ENCODE peak calls at places on chromosome 6, in four cellular contexts. One of them, this sample, is unnamed.

GRCh38 chr6:11043961-11044711 is at the start of gene ELOVL2:
- DNase-seq in sigmoid colon: no peak
- DNase-seq in kidney: no peak
- DNase-seq in spleen: no peak
- DNase-seq in this sample: no peak

GRCh38 chr6:4345543-4345942 is 210.2 kb upstream of the ECI2 start:
- DNase-seq in sigmoid colon: no peak
- DNase-seq in kidney: no peak
- DNase-seq in spleen: no peak
- DNase-seq in this sample: no peak

GRCh38 chr6:105692630-105693212 is 289.8 kb upstream of the PREP start:
- DNase-seq in sigmoid colon: no peak
- DNase-seq in kidney: no peak
- DNase-seq in spleen: no peak
- DNase-seq in this sample: no peak

GRCh38 chr6:143135797-143136561 is 75.3 kb downstream of the AIG1 start:
- DNase-seq in sigmoid colon: no peak
- DNase-seq in kidney: no peak
- DNase-seq in spleen: no peak
- DNase-seq in this sample: no peak

GRCh38 chr6:108441141-108441540 is 119.6 kb upstream of the FOXO3 start:
- DNase-seq in sigmoid colon: no peak
- DNase-seq in kidney: no peak
- DNase-seq in spleen: no peak
- DNase-seq in this sample: no peak

GRCh38 chr6:122696853-122697252 is 82.7 kb upstream of the FABP7 start:
- DNase-seq in sigmoid colon: no peak
- DNase-seq in kidney: no peak
- DNase-seq in spleen: no peak
- DNase-seq in this sample: no peak

GRCh38 chr6:118750143-118750542 is 98.8 kb upstream of the CEP85L start:
- DNase-seq in sigmoid colon: no peak
- DNase-seq in kidney: no peak
- DNase-seq in spleen: no peak
- DNase-seq in this sample: no peak

GRCh38 chr6:49366539-49366938 is 96.5 kb downstream of the MMUT start:
- DNase-seq in sigmoid colon: no peak
- DNase-seq in kidney: no peak
- DNase-seq in spleen: no peak
- DNase-seq in this sample: no peak

GRCh38 chr6:392441-393390 is 1.2 kb downstream of the IRF4 start:
- DNase-seq in sigmoid colon: no peak
- DNase-seq in kidney: peak; percentile 77
- DNase-seq in spleen: peak; percentile 86
- DNase-seq in this sample: no peak

GRCh38 chr6:32967151-32968091 is 973 bp upstream of the BRD2 start:
- DNase-seq in sigmoid colon: no peak
- DNase-seq in kidney: no peak
- DNase-seq in spleen: no peak
- DNase-seq in this sample: no peak

GRCh38 chr6:22544469-22544868 is 24.9 kb upstream of the HDGFL1 start:
- DNase-seq in sigmoid colon: no peak
- DNase-seq in kidney: no peak
- DNase-seq in spleen: no peak
- DNase-seq in this sample: no peak

GRCh38 chr6:64280569-64280968 is 645.0 kb downstream of the PHF3 start:
- DNase-seq in sigmoid colon: no peak
- DNase-seq in kidney: no peak
- DNase-seq in spleen: no peak
- DNase-seq in this sample: no peak

GRCh38 chr6:109204511-109204910 is 109.2 kb downstream of the CEP57L1 start:
- DNase-seq in sigmoid colon: no peak
- DNase-seq in kidney: no peak
- DNase-seq in spleen: no peak
- DNase-seq in this sample: no peak

GRCh38 chr6:116298273-116298672 is 18.5 kb upstream of the TSPYL1 start:
- DNase-seq in sigmoid colon: no peak
- DNase-seq in kidney: no peak
- DNase-seq in spleen: no peak
- DNase-seq in this sample: no peak

GRCh38 chr6:31308845-31309175 is 36.9 kb upstream of the HLA-C start:
- DNase-seq in sigmoid colon: no peak
- DNase-seq in kidney: no peak
- DNase-seq in spleen: no peak
- DNase-seq in this sample: no peak

GRCh38 chr6:80211295-80211694 is 104.8 kb downstream of the BCKDHB start:
- DNase-seq in sigmoid colon: no peak
- DNase-seq in kidney: no peak
- DNase-seq in spleen: no peak
- DNase-seq in this sample: no peak

GRCh38 chr6:87808005-87808757 is 106.1 kb upstream of the AKIRIN2 start:
- DNase-seq in sigmoid colon: no peak
- DNase-seq in kidney: no peak
- DNase-seq in spleen: no peak
- DNase-seq in this sample: no peak

GRCh38 chr6:47733879-47734558 is 35.6 kb downstream of the ADGRF4 start:
- DNase-seq in sigmoid colon: no peak
- DNase-seq in kidney: no peak
- DNase-seq in spleen: no peak
- DNase-seq in this sample: no peak

GRCh38 chr6:123550052-123550617 is 86.6 kb downstream of the TRDN start:
- DNase-seq in sigmoid colon: no peak
- DNase-seq in kidney: no peak
- DNase-seq in spleen: no peak
- DNase-seq in this sample: no peak

GRCh38 chr6:14732845-14733757 is 512.8 kb upstream of the JARID2 start:
- DNase-seq in sigmoid colon: no peak
- DNase-seq in kidney: no peak
- DNase-seq in spleen: no peak
- DNase-seq in this sample: no peak

GRCh38 chr6:112253505-112253841 is 894 bp downstream of the LAMA4 start:
- DNase-seq in sigmoid colon: no peak
- DNase-seq in kidney: no peak
- DNase-seq in spleen: no peak
- DNase-seq in this sample: no peak

GRCh38 chr6:112254921-112255320 is 554 bp upstream of the LAMA4 start:
- DNase-seq in sigmoid colon: no peak
- DNase-seq in kidney: no peak
- DNase-seq in spleen: no peak
- DNase-seq in this sample: no peak

GRCh38 chr6:112251170-112251945 is 3.0 kb downstream of the LAMA4 start:
- DNase-seq in sigmoid colon: peak; percentile 92
- DNase-seq in kidney: no peak
- DNase-seq in spleen: no peak
- DNase-seq in this sample: no peak

GRCh38 chr6:112252571-112253504 is 1.5 kb downstream of the LAMA4 start:
- DNase-seq in sigmoid colon: no peak
- DNase-seq in kidney: no peak
- DNase-seq in spleen: no peak
- DNase-seq in this sample: no peak

DNA sequence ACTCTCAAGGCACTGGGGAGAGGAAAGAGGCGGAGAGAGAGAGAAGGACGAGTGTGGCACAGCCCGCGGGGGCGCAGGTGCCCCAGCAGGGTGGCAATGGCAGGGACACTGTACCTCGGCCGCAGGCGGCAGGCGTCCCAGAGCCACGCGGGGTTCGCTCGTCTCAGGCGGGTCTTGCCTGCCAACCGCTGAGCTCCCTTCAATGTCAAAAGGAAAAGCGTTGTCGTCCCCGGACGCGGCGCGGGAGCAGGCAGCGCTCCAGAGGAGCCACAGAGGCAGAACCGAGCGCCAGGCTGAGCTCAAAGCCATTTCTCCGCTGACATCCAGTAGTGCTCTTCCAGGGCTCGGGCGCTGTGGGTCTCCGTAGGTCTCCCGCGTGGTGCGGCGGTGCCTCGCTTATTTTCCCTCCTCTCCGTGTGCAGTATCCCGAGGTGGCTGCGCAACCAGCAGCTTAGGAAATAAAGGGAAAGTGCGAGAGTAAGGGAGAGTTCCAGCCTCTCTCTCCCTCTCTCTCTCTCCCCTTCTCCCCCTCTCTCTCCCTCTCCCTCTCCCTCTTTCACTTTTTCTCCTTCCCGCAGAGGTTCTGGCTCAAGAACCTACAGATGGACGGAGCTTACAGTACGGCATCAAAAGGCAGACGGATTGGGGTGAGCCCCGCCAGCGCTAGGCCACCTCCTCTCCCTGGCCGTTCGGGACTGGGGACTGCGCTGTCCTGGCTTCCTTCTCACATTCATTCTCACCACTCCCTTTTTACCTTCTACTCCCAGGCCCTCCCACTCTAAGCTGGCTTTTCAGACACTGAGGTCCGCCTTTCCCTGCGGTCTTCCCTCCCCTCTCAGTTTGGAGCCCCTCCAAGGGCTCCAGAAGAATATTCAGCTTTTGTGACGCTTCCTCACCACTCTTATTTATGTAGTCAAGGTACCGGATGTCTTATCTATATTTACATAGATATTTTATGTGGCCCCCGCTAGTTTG is at the start of gene LAMA4:
- DNase-seq in sigmoid colon: peak; percentile 77
- DNase-seq in kidney: peak; percentile 79
- DNase-seq in spleen: peak; percentile 77
- DNase-seq in this sample: no peak
- TF ChIP-seq CTCF in sigmoid colon: no peak
- TF ChIP-seq CTCF in kidney: no peak
- TF ChIP-seq CTCF in spleen: no peak
- TF ChIP-seq CTCF in this sample: peak; percentile 19

DNA sequence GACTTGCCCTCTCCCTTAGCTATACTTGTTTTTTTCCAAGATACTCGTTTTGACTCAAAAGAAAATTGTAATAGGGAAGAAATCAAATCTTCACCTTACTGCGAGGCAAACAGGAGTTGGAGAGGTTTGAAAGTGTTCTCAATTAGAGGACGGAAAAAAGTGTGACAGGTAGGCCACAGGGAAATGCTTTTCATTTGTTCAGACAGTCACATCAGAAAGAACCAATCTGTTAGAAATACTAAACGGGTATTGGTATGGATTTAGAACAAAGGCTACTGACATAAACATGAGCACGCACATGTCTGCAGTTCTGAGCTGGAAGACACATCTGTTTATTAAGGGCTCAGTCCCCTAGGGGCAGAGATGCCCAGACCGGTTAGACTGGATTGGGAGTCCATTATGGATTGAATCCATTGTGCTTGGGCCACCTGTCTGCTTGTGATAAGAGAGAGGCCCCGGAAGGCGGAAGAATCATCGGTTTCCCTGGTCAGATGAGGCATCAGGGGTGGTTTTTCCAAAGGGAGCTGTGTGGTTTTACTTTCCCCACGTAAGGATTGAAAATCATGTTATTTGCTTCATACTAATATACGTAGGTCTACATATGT is 220.9 kb upstream of the MYLIP start:
- DNase-seq in sigmoid colon: no peak
- DNase-seq in kidney: no peak
- DNase-seq in spleen: no peak
- DNase-seq in this sample: no peak
- TF ChIP-seq CTCF in sigmoid colon: no peak
- TF ChIP-seq CTCF in kidney: no peak
- TF ChIP-seq CTCF in spleen: no peak
- TF ChIP-seq CTCF in this sample: no peak

GRCh38 chr6:133240511-133241087 is 558 bp upstream of the EYA4 start:
- DNase-seq in sigmoid colon: peak; percentile 62
- DNase-seq in kidney: peak; percentile 81
- DNase-seq in spleen: no peak
- DNase-seq in this sample: no peak
- TF ChIP-seq CTCF in sigmoid colon: no peak
- TF ChIP-seq CTCF in kidney: no peak
- TF ChIP-seq CTCF in spleen: no peak
- TF ChIP-seq CTCF in this sample: peak; percentile 66

GRCh38 chr6:57123111-57123510 is 33.1 kb downstream of the ZNF451 start:
- DNase-seq in sigmoid colon: no peak
- DNase-seq in kidney: no peak
- DNase-seq in spleen: no peak
- DNase-seq in this sample: no peak
- TF ChIP-seq CTCF in sigmoid colon: no peak
- TF ChIP-seq CTCF in kidney: no peak
- TF ChIP-seq CTCF in spleen: no peak
- TF ChIP-seq CTCF in this sample: no peak

DNA sequence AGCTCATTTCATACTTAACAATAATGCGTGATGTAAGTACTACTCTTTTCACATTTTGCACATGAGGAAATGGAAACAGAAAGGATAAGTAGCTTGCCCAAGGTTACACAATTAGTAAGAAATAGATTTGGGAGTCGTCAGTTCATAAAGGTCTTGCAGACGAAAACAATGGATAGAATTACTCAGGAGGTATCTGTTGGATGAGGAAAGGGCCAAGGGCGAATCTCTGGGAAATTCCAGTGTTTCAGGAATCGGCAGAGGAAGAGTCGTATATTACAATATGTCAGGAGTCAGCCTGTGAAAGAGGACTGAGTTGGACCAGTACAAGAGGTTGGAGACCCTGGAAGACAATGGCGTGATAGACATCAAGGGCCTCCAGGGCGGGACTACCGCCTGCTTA is 12.8 kb upstream of the EDN1 start:
- DNase-seq in sigmoid colon: no peak
- DNase-seq in kidney: no peak
- DNase-seq in spleen: no peak
- DNase-seq in this sample: no peak
- TF ChIP-seq CTCF in sigmoid colon: no peak
- TF ChIP-seq CTCF in kidney: no peak
- TF ChIP-seq CTCF in spleen: no peak
- TF ChIP-seq CTCF in this sample: no peak

DNA sequence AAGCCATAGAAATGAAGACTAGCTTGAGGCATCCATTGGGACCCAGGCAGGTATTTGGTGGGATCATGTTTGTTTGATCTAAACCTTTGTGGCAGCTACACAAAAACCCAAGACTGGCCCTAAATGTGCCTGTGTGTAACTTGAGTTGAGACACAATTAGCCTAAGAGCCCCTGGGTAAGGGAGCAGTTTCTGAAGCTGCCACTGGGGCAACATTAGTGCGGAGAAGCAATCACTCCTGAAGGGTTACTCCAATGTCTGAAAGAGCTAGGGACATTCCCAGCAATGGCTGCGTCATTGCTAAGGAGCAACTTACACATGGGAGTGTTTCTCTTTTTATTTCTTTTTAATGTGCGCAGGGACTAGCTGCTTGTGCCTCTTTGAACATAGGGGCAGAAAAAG is 67.9 kb upstream of the EEF1E1 start:
- DNase-seq in sigmoid colon: no peak
- DNase-seq in kidney: no peak
- DNase-seq in spleen: no peak
- DNase-seq in this sample: no peak
- TF ChIP-seq CTCF in sigmoid colon: no peak
- TF ChIP-seq CTCF in kidney: no peak
- TF ChIP-seq CTCF in spleen: no peak
- TF ChIP-seq CTCF in this sample: no peak

DNA sequence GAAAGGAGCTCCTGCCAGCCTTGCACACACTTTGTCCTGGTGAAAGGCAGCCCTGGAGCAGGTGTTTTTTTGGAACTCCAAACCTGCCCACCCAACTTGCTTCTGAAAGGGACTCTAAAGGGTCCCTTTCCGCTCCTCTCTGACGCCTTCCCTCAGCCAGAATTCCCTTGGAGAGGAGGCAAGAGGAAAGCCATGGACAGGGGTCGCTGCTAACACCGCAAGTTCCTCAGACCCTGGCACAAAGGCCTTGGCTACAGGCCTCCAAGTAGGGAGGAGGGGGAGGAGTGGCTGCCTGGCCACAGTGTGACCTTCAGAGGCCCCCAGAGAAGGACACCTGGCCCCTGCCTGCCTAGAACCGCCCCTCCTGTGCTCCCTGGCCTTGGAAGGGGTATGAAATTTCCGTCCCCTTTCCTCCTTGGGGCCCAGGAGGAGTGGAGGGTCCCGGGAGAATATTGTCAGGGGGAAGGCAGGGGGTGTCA is 2.6 kb downstream of the VEGFA start:
- DNase-seq in sigmoid colon: peak; percentile 69
- DNase-seq in kidney: peak; percentile 64
- DNase-seq in spleen: peak; percentile 74
- DNase-seq in this sample: no peak
- TF ChIP-seq CTCF in sigmoid colon: no peak
- TF ChIP-seq CTCF in kidney: no peak
- TF ChIP-seq CTCF in spleen: no peak
- TF ChIP-seq CTCF in this sample: no peak

This sample was measured in chondrocyte.